ENCODE peak calls at places on chromosomes 16 and 17, in eight cellular contexts. X is effector memory CD8-positive, alpha-beta T cell; D is activated CD8-positive, alpha-beta memory T cell treated with anti-CD3 and anti-CD28 coated beads, Interleukin-2, amount 10 ng/mL, durations not matched to agents 7 days and 5 days; L is A549; M is activated CD8-positive, alpha-beta T cell treated with anti-CD3 and anti-CD28 coated beads for 36 hours; C is right lobe of liver; P is activated CD4-positive, CD25-positive, alpha-beta regulatory T cell treated with anti-CD3 and anti-CD28 coated beads, Interleukin-2, amount 50 U/mL, for 24 hours; S is activated B cell treated with CpG ODN at 0.5 μM for 24 hours. H is an unnamed sample.

GRCh38 chr17:45663772-45664171 is 120.3 kb upstream of the CRHR1 start:
- ATAC-seq in L (no peak), S (no peak), C (no peak), D (no peak), P (no peak), X (no peak), M (no peak), H (no peak)

GRCh38 chr16:86508947-86509758 is 1.2 kb upstream of the FOXF1 start:
- ATAC-seq in P (peak), S (peak), M (peak), X (peak), D (peak), L (no peak), C (peak), H (peak)

GRCh38 chr16:74627506-74628220 is 20.7 kb upstream of the GLG1 start:
- ATAC-seq in C (peak), D (no peak), P (peak), S (no peak), X (no peak), M (no peak), L (no peak), H (peak)

GRCh38 chr17:7484067-7484963 is at the start of gene POLR2A:
- ATAC-seq in X (peak), D (peak), P (peak), M (peak), C (peak), L (peak), S (peak), H (peak)

GRCh38 chr16:58456193-58456592 is 43.8 kb upstream of the NDRG4 start:
- ATAC-seq in S (no peak), L (peak), M (no peak), D (no peak), C (peak), P (no peak), X (no peak), H (no peak)

GRCh38 chr16:59295474-59295873 is 561.4 kb upstream of the GOT2 start:
- ATAC-seq in D (no peak), C (no peak), S (no peak), X (no peak), L (no peak), P (no peak), M (no peak), H (no peak)

GRCh38 chr16:84131118-84131517 is 13.9 kb downstream of the HSDL1 start:
- ATAC-seq in C (no peak), M (no peak), S (no peak), P (no peak), D (no peak), L (no peak), X (no peak), H (no peak)

GRCh38 chr17:34254651-34255380 is at the start of gene CCL2:
- ATAC-seq in C (peak), P (no peak), M (no peak), L (peak), S (no peak), X (no peak), D (no peak), H (no peak)

GRCh38 chr17:622356-622755 is 92.3 kb downstream of the VPS53 start:
- ATAC-seq in D (no peak), X (no peak), M (no peak), S (no peak), C (no peak), L (peak), P (no peak), H (no peak)

GRCh38 chr17:76569607-76570279 is 15.9 kb downstream of the ST6GALNAC2 start:
- ATAC-seq in X (no peak), P (no peak), D (no peak), C (peak), L (peak), M (no peak), S (no peak), H (no peak)

GRCh38 chr17:10022416-10022815 is 117.3 kb upstream of the RCVRN start:
- ATAC-seq in D (no peak), X (no peak), C (no peak), M (no peak), L (peak), P (no peak), S (no peak), H (no peak)

GRCh38 chr17:54172096-54172495 is 349.4 kb downstream of the KIF2B start:
- ATAC-seq in P (no peak), M (no peak), S (no peak), L (no peak), C (peak), D (no peak), X (no peak), H (no peak)

GRCh38 chr17:47184671-47185070 is 4.4 kb downstream of the CDC27 start:
- ATAC-seq in L (no peak), S (no peak), M (no peak), X (no peak), P (no peak), C (no peak), D (no peak), H (no peak)

GRCh38 chr17:60534010-60534555 is 8.0 kb upstream of the APPBP2 start:
- ATAC-seq in X (no peak), L (no peak), C (no peak), M (no peak), S (no peak), P (no peak), D (no peak), H (no peak)

GRCh38 chr17:50130778-50131317 is 888 bp upstream of the SAMD14 start:
- ATAC-seq in L (no peak), D (no peak), C (peak), M (peak), P (no peak), S (peak), X (peak), H (no peak)

GRCh38 chr16:16096161-16096857 is 127.0 kb downstream of the ABCC6 start:
- ATAC-seq in S (no peak), X (no peak), D (no peak), L (peak), M (no peak), C (peak), P (no peak), H (no peak)

GRCh38 chr16:89918453-89919347 is at the start of gene MC1R:
- ATAC-seq in C (no peak), D (peak), M (peak), L (peak), P (no peak), S (peak), X (peak), H (peak)

GRCh38 chr17:50523208-50523607 is 9.3 kb upstream of the EPN3 start:
- ATAC-seq in M (no peak), X (no peak), L (no peak), P (no peak), D (no peak), C (no peak), S (no peak), H (no peak)

GRCh38 chr17:50547736-50548083 is 736 bp downstream of the SPATA20 start:
- ATAC-seq in C (no peak), X (no peak), S (no peak), L (peak), M (no peak), P (no peak), D (no peak), H (no peak)

GRCh38 chr17:38613981-38614779 is 8.4 kb upstream of the SRCIN1 start:
- ATAC-seq in S (no peak), C (peak), D (no peak), L (no peak), P (no peak), X (no peak), M (no peak), H (no peak)

GRCh38 chr16:10428433-10429168 is 42.7 kb downstream of the ATF7IP2 start:
- ATAC-seq in S (no peak), D (no peak), P (no peak), L (no peak), X (no peak), C (peak), M (no peak), H (no peak)

GRCh38 chr17:2259769-2260536 is 43.6 kb downstream of the SMG6 start:
- ATAC-seq in L (no peak), D (peak), X (peak), C (no peak), M (peak), S (peak), P (peak), H (peak)

GRCh38 chr16:67013823-67014640 is 14.9 kb upstream of the CBFB start:
- ATAC-seq in P (peak), S (peak), L (peak), C (peak), X (peak), D (peak), M (peak), H (peak)

GRCh38 chr17:31830971-31831755 is 27.9 kb downstream of the COPRS start:
- ATAC-seq in L (peak), C (no peak), X (no peak), P (no peak), M (no peak), S (no peak), D (no peak), H (no peak)

GRCh38 chr17:17150450-17150804 is 55.7 kb downstream of the PLD6 start:
- ATAC-seq in X (no peak), C (no peak), S (no peak), M (peak), L (no peak), D (peak), P (no peak), H (no peak)

GRCh38 chr17:48663134-48663924 is 37.2 kb upstream of the HOXB9 start:
- ATAC-seq in L (peak), S (no peak), M (no peak), D (no peak), X (no peak), P (no peak), C (no peak), H (no peak)

GRCh38 chr16:89322381-89323119 is 105.0 kb downstream of the ZNF778 start:
- ATAC-seq in D (no peak), X (no peak), L (no peak), C (no peak), M (no peak), P (no peak), S (no peak), H (no peak)

GRCh38 chr17:57506253-57506911 is 238.7 kb downstream of the CCDC182 start:
- ATAC-seq in D (no peak), P (no peak), S (no peak), L (no peak), M (no peak), C (no peak), X (no peak), H (no peak)

GRCh38 chr17:77476006-77476405 is 335.2 kb downstream of the SEC14L1 start:
- ATAC-seq in X (no peak), L (no peak), S (no peak), D (no peak), M (no peak), P (no peak), C (no peak), H (no peak)

GRCh38 chr17:40600486-40601046 is 35.3 kb upstream of the CCR7 start:
- ATAC-seq in C (no peak), X (no peak), P (no peak), L (no peak), M (no peak), D (no peak), S (no peak), H (no peak)

GRCh38 chr17:57110579-57111367 is 25.7 kb downstream of the AKAP1 start:
- ATAC-seq in M (no peak), L (no peak), S (no peak), C (no peak), D (no peak), P (no peak), X (no peak), H (no peak)

GRCh38 chr17:77810536-77810935 is 148.0 kb upstream of the TNRC6C start:
- ATAC-seq in P (no peak), S (no peak), D (no peak), X (no peak), L (peak), M (no peak), C (peak), H (no peak)

GRCh38 chr17:82881900-82882714 is 42.3 kb upstream of the ZNF750 start:
- ATAC-seq in D (no peak), X (no peak), L (no peak), P (no peak), M (peak), C (peak), S (no peak), H (no peak)

GRCh38 chr16:74020086-74020670 is 276.4 kb upstream of the PSMD7 start:
- ATAC-seq in S (no peak), D (no peak), M (no peak), X (no peak), C (no peak), L (no peak), P (no peak), H (no peak)

GRCh38 chr16:31192856-31193642 is 9.5 kb downstream of the PYCARD start:
- ATAC-seq in L (no peak), C (no peak), X (no peak), D (no peak), P (no peak), S (no peak), M (no peak), H (no peak)

GRCh38 chr17:46013502-46014165 is 14.6 kb downstream of the STH start:
- ATAC-seq in C (no peak), P (no peak), S (no peak), X (no peak), L (no peak), D (no peak), M (no peak), H (no peak)

GRCh38 chr17:48575673-48576478 is 2.3 kb downstream of the HOXB4 start:
- ATAC-seq in D (no peak), P (no peak), L (no peak), C (peak), S (no peak), M (no peak), X (no peak), H (no peak)

GRCh38 chr17:21253646-21254441 is 634 bp upstream of the NATD1 start:
- ATAC-seq in L (no peak), P (no peak), C (no peak), D (peak), S (no peak), X (peak), M (no peak), H (peak)